ENCODE peak calls at places on chromosomes 7 and 10, in seven cellular contexts. N is frontal cortex; Z is endothelial cell; W is H54; G is naive thymus-derived CD8-positive, alpha-beta T cell; L is NCI-H2081; M is body of pancreas. O is an unnamed sample.

GRCh38 chr7:133652547-133652946 is 399.7 kb downstream of the EXOC4 start:
- DNase-seq in W (no peak), L (no peak), N (no peak), G (no peak), Z (no peak), M (no peak), O (no peak)

GRCh38 chr7:45924283-45924682 is 3.2 kb upstream of the IGFBP3 start:
- DNase-seq in L (no peak), G (no peak), Z (no peak), N (no peak), M (peak), W (peak), O (no peak)

GRCh38 chr7:155984028-155984607 is 171.9 kb upstream of the SHH start:
- DNase-seq in G (no peak), M (no peak), W (no peak), L (no peak), N (no peak), Z (no peak), O (no peak)

GRCh38 chr10:90787906-90788491 is 69.8 kb downstream of the HTR7 start:
- DNase-seq in N (no peak), Z (peak), M (peak), W (no peak), L (peak), G (peak), O (no peak)

GRCh38 chr7:45088146-45088701 is 545 bp downstream of the NACAD start:
- DNase-seq in M (no peak), L (no peak), Z (no peak), G (no peak), W (no peak), N (no peak), O (no peak)

GRCh38 chr7:30776971-30777370 is 5.8 kb downstream of the MINDY4 start:
- DNase-seq in Z (no peak), M (no peak), N (no peak), G (no peak), W (no peak), L (no peak), O (no peak)

GRCh38 chr10:43968961-43969360 is 320.3 kb upstream of the ZNF32 start:
- DNase-seq in N (no peak), W (no peak), Z (no peak), G (no peak), M (no peak), L (no peak), O (no peak)

GRCh38 chr10:100174699-100175677 is 10.8 kb downstream of the ERLIN1 start:
- DNase-seq in G (no peak), W (no peak), M (peak), N (no peak), L (no peak), Z (no peak), O (no peak)

GRCh38 chr7:115707684-115708341 is 322.8 kb downstream of the TFEC start:
- DNase-seq in G (no peak), W (no peak), L (peak), M (no peak), Z (no peak), N (no peak), O (no peak)

GRCh38 chr7:51340029-51340838 is 23.6 kb upstream of the COBL start:
- DNase-seq in Z (no peak), L (no peak), N (no peak), W (no peak), G (no peak), M (peak), O (no peak)

GRCh38 chr10:131274133-131274880 is 37.2 kb downstream of the TCERG1L start:
- DNase-seq in W (no peak), L (no peak), N (no peak), M (no peak), Z (no peak), G (no peak), O (no peak)

GRCh38 chr10:125217986-125218675 is 57.8 kb upstream of the CTBP2 start:
- DNase-seq in G (no peak), N (no peak), Z (no peak), L (no peak), W (no peak), M (no peak), O (no peak)

GRCh38 chr10:129900825-129901224 is 63.2 kb downstream of the EBF3 start:
- DNase-seq in W (no peak), N (no peak), G (no peak), Z (no peak), M (no peak), L (no peak), O (no peak)